ENCODE peak calls at places on chromosomes 12 and 14, in nine cellular contexts. T, E, C, Y, Z, A, S, F and P are unnamed samples.

GRCh38 chr12:111268738-111269572 is 99.9 kb downstream of the PHETA1 start:
- DNase-seq in T (no peak), E (no peak), C (no peak), Y (peak; percentile 27), Z (no peak), A (peak; percentile 3), S (no peak), F (no peak), P (no peak)

GRCh38 chr12:75781532-75782046 is 250.0 kb downstream of the PHLDA1 start:
- DNase-seq in T (no peak), E (no peak), C (no peak), Y (no peak), Z (no peak), A (no peak), S (peak; percentile 94), F (no peak), P (no peak)

GRCh38 chr12:55972906-55973597 is 826 bp upstream of the RAB5B start:
- DNase-seq in T (no peak), E (no peak), C (peak; percentile 33), Y (no peak), Z (no peak), A (no peak), S (no peak), F (no peak), P (no peak)

GRCh38 chr12:7472060-7472459 is 28.1 kb upstream of the CD163L1 start:
- DNase-seq in T (no peak), E (no peak), C (no peak), Y (no peak), Z (no peak), A (no peak), S (no peak), F (no peak), P (no peak)

GRCh38 chr12:50185496-50185895 is 18.3 kb upstream of the CERS5 start:
- DNase-seq in T (no peak), E (no peak), C (peak; percentile 56), Y (no peak), Z (no peak), A (no peak), S (no peak), F (no peak), P (no peak)

GRCh38 chr12:115261691-115262398 is 577.9 kb upstream of the TBX3 start:
- DNase-seq in T (no peak), E (no peak), C (no peak), Y (no peak), Z (no peak), A (no peak), S (no peak), F (no peak), P (no peak)

GRCh38 chr12:102879144-102879763 is 37.8 kb downstream of the PAH start:
- DNase-seq in T (no peak), E (no peak), C (peak; percentile 49), Y (peak; percentile 60), Z (peak; percentile 90), A (no peak), S (no peak), F (peak; percentile 82), P (no peak)

GRCh38 chr12:57127101-57127709 is 1.1 kb upstream of the LRP1 start:
- DNase-seq in T (peak; percentile 78), E (peak; percentile 55), C (peak; percentile 68), Y (peak; percentile 83), Z (peak; percentile 45), A (peak; percentile 18), S (no peak), F (no peak), P (no peak)

GRCh38 chr14:104593710-104594121 is 10.9 kb downstream of the TMEM179 start:
- DNase-seq in T (no peak), E (no peak), C (no peak), Y (no peak), Z (no peak), A (no peak), S (no peak), F (no peak), P (no peak)

GRCh38 chr12:15049456-15050153 is 76.8 kb downstream of the PDE6H start:
- DNase-seq in T (no peak), E (no peak), C (no peak), Y (no peak), Z (no peak), A (no peak), S (no peak), F (no peak), P (no peak)

GRCh38 chr14:98136019-98136418 is 1136.0 kb downstream of the BCL11B start:
- DNase-seq in T (no peak), E (no peak), C (no peak), Y (no peak), Z (no peak), A (no peak), S (no peak), F (no peak), P (no peak)

GRCh38 chr12:49403887-49404517 is 36.7 kb downstream of the SPATS2 start:
- DNase-seq in T (no peak), E (no peak), C (no peak), Y (peak; percentile 79), Z (no peak), A (no peak), S (no peak), F (no peak), P (no peak)

GRCh38 chr12:76942276-76942675 is 63.5 kb upstream of the CSRP2 start:
- DNase-seq in T (no peak), E (no peak), C (no peak), Y (no peak), Z (no peak), A (no peak), S (no peak), F (no peak), P (no peak)

GRCh38 chr12:4107436-4107878 is 166.1 kb upstream of the CCND2 start:
- DNase-seq in T (peak; percentile 38), E (peak; percentile 85), C (no peak), Y (no peak), Z (peak; percentile 49), A (peak; percentile 42), S (peak; percentile 50), F (peak; percentile 67), P (peak; percentile 50)

GRCh38 chr14:33556382-33557121 is 394.3 kb downstream of the EGLN3 start:
- DNase-seq in T (no peak), E (no peak), C (no peak), Y (no peak), Z (no peak), A (no peak), S (peak; percentile 37), F (no peak), P (no peak)

GRCh38 chr14:101561145-101561896 is at the start of gene DIO3:
- DNase-seq in T (no peak), E (peak; percentile 54), C (no peak), Y (no peak), Z (no peak), A (no peak), S (no peak), F (peak; percentile 45), P (no peak)

GRCh38 chr12:2997989-2998670 is 38.9 kb downstream of the TEAD4 start:
- DNase-seq in T (no peak), E (no peak), C (no peak), Y (no peak), Z (no peak), A (no peak), S (no peak), F (no peak), P (no peak)

GRCh38 chr14:24838945-24839616 is 205.1 kb upstream of the GZMB start:
- DNase-seq in T (no peak), E (no peak), C (peak; percentile 35), Y (no peak), Z (no peak), A (no peak), S (no peak), F (no peak), P (no peak)

GRCh38 chr14:77985235-77985634 is 184.9 kb upstream of the NRXN3 start:
- DNase-seq in T (no peak), E (no peak), C (no peak), Y (no peak), Z (peak; percentile 69), A (no peak), S (no peak), F (no peak), P (no peak)

GRCh38 chr12:32901553-32901952 is 5.0 kb upstream of the PKP2 start:
- DNase-seq in T (no peak), E (no peak), C (no peak), Y (peak; percentile 69), Z (peak; percentile 25), A (no peak), S (no peak), F (no peak), P (no peak)

GRCh38 chr12:45775964-45776363 is 46.5 kb downstream of the ARID2 start:
- DNase-seq in T (no peak), E (no peak), C (no peak), Y (peak; percentile 7), Z (no peak), A (no peak), S (no peak), F (no peak), P (no peak)

GRCh38 chr12:49521391-49521790 is 17.4 kb upstream of the KCNH3 start:
- DNase-seq in T (no peak), E (no peak), C (no peak), Y (no peak), Z (no peak), A (no peak), S (no peak), F (no peak), P (no peak)

GRCh38 chr14:54681819-54682261 is 114.9 kb downstream of the SAMD4A start:
- DNase-seq in T (no peak), E (no peak), C (no peak), Y (no peak), Z (peak; percentile 56), A (no peak), S (peak; percentile 45), F (no peak), P (no peak)

GRCh38 chr14:72962829-72963312 is 36.6 kb downstream of the DCAF4 start:
- DNase-seq in T (no peak), E (no peak), C (no peak), Y (peak; percentile 43), Z (peak; percentile 90), A (no peak), S (peak; percentile 27), F (peak; percentile 78), P (no peak)

GRCh38 chr14:96661244-96661969 is 135.8 kb upstream of the VRK1 start:
- DNase-seq in T (peak; percentile 41), E (no peak), C (no peak), Y (no peak), Z (no peak), A (no peak), S (no peak), F (no peak), P (no peak)